ENCODE peak calls at places on chromosomes 7 and 10, in six cellular contexts. One of them, this sample, is unnamed.

GRCh38 chr7:2266911-2267310 is 24.9 kb downstream of the NUDT1 start:
- DNase-seq in H1: no peak
- DNase-seq in K562: no peak
- DNase-seq in GM12878: no peak
- DNase-seq in HL-60: no peak
- DNase-seq in SK-N-SH: no peak
- DNase-seq in this sample: no peak

GRCh38 chr7:50355817-50356178 is 51.3 kb downstream of the IKZF1 start:
- DNase-seq in GM12878: no peak
- DNase-seq in K562: peak; percentile 81
- DNase-seq in H1: no peak
- DNase-seq in HL-60: no peak
- DNase-seq in SK-N-SH: no peak
- DNase-seq in this sample: no peak

GRCh38 chr10:49220031-49220430 is 31.8 kb upstream of the TMEM273 start:
- DNase-seq in K562: no peak
- DNase-seq in HL-60: no peak
- DNase-seq in SK-N-SH: no peak
- DNase-seq in GM12878: no peak
- DNase-seq in H1: no peak
- DNase-seq in this sample: no peak

GRCh38 chr10:88027570-88027969 is 164.1 kb downstream of the PTEN start:
- DNase-seq in K562: no peak
- DNase-seq in GM12878: peak; percentile 37
- DNase-seq in SK-N-SH: no peak
- DNase-seq in HL-60: peak; percentile 83
- DNase-seq in H1: no peak
- DNase-seq in this sample: no peak

GRCh38 chr7:18393465-18394118 is 102.0 kb upstream of the HDAC9 start:
- DNase-seq in H1: no peak
- DNase-seq in K562: no peak
- DNase-seq in GM12878: no peak
- DNase-seq in HL-60: no peak
- DNase-seq in SK-N-SH: no peak
- DNase-seq in this sample: no peak

GRCh38 chr7:149093228-149093627 is 2.7 kb upstream of the ZNF786 start:
- DNase-seq in SK-N-SH: no peak
- DNase-seq in GM12878: no peak
- DNase-seq in K562: no peak
- DNase-seq in H1: no peak
- DNase-seq in HL-60: no peak
- DNase-seq in this sample: no peak

GRCh38 chr7:45923290-45923689 is 2.2 kb upstream of the IGFBP3 start:
- DNase-seq in HL-60: no peak
- DNase-seq in SK-N-SH: peak; percentile 78
- DNase-seq in GM12878: no peak
- DNase-seq in K562: peak; percentile 48
- DNase-seq in H1: no peak
- DNase-seq in this sample: peak; percentile 23

GRCh38 chr10:34397324-34397723 is 417.8 kb downstream of the PARD3 start:
- DNase-seq in GM12878: no peak
- DNase-seq in H1: no peak
- DNase-seq in SK-N-SH: no peak
- DNase-seq in K562: no peak
- DNase-seq in HL-60: no peak
- DNase-seq in this sample: no peak

GRCh38 chr10:13813540-13813939 is 226.8 kb downstream of the PRPF18 start:
- DNase-seq in GM12878: no peak
- DNase-seq in H1: no peak
- DNase-seq in HL-60: no peak
- DNase-seq in K562: no peak
- DNase-seq in SK-N-SH: no peak
- DNase-seq in this sample: no peak

GRCh38 chr10:13306103-13306502 is 6.2 kb upstream of the PHYH start:
- DNase-seq in K562: no peak
- DNase-seq in SK-N-SH: no peak
- DNase-seq in H1: no peak
- DNase-seq in HL-60: no peak
- DNase-seq in GM12878: no peak
- DNase-seq in this sample: no peak

GRCh38 chr7:76512941-76513816 is 2.8 kb downstream of the UPK3B start:
- DNase-seq in SK-N-SH: peak; percentile 87
- DNase-seq in K562: peak; percentile 75
- DNase-seq in HL-60: no peak
- DNase-seq in H1: no peak
- DNase-seq in GM12878: no peak
- DNase-seq in this sample: peak; percentile 54

GRCh38 chr7:150382123-150382843 is 3.2 kb downstream of the ZNF775 start:
- DNase-seq in H1: no peak
- DNase-seq in SK-N-SH: no peak
- DNase-seq in K562: no peak
- DNase-seq in HL-60: no peak
- DNase-seq in GM12878: no peak
- DNase-seq in this sample: no peak

GRCh38 chr10:113273877-113274829 is 278.7 kb upstream of the HABP2 start:
- DNase-seq in HL-60: no peak
- DNase-seq in H1: no peak
- DNase-seq in SK-N-SH: no peak
- DNase-seq in K562: no peak
- DNase-seq in GM12878: no peak
- DNase-seq in this sample: no peak

GRCh38 chr7:13989944-13990295 is 454 bp upstream of the ETV1 start:
- DNase-seq in HL-60: no peak
- DNase-seq in H1: no peak
- DNase-seq in SK-N-SH: no peak
- DNase-seq in K562: no peak
- DNase-seq in GM12878: no peak
- DNase-seq in this sample: no peak

GRCh38 chr10:108095932-108096925 is 931.7 kb upstream of the SORCS1 start:
- DNase-seq in H1: no peak
- DNase-seq in HL-60: no peak
- DNase-seq in SK-N-SH: no peak
- DNase-seq in K562: no peak
- DNase-seq in GM12878: no peak
- DNase-seq in this sample: no peak

GRCh38 chr7:101099969-101100781 is 14.9 kb downstream of the TRIM56 start:
- DNase-seq in SK-N-SH: peak; percentile 51
- DNase-seq in K562: peak; percentile 98
- DNase-seq in HL-60: peak; percentile 91
- DNase-seq in H1: peak; percentile 92
- DNase-seq in GM12878: no peak
- DNase-seq in this sample: peak; percentile 88

GRCh38 chr10:22633528-22633927 is 80.8 kb downstream of the PIP4K2A start:
- DNase-seq in GM12878: no peak
- DNase-seq in SK-N-SH: no peak
- DNase-seq in H1: no peak
- DNase-seq in K562: no peak
- DNase-seq in HL-60: no peak
- DNase-seq in this sample: no peak

GRCh38 chr7:2299131-2299829 is 15.0 kb downstream of the SNX8 start:
- DNase-seq in GM12878: peak; percentile 92
- DNase-seq in K562: peak; percentile 12
- DNase-seq in HL-60: no peak
- DNase-seq in SK-N-SH: no peak
- DNase-seq in H1: no peak
- DNase-seq in this sample: no peak

GRCh38 chr10:91969297-91969696 is 45.7 kb downstream of the BTAF1 start:
- DNase-seq in K562: no peak
- DNase-seq in GM12878: no peak
- DNase-seq in SK-N-SH: no peak
- DNase-seq in HL-60: no peak
- DNase-seq in H1: no peak
- DNase-seq in this sample: no peak

GRCh38 chr7:127251458-127252379 is 1.0 kb downstream of the GRM8 start:
- DNase-seq in SK-N-SH: peak; percentile 70
- DNase-seq in HL-60: no peak
- DNase-seq in K562: no peak
- DNase-seq in H1: no peak
- DNase-seq in GM12878: no peak
- DNase-seq in this sample: no peak

GRCh38 chr7:76142861-76143260 is 58.8 kb upstream of the SRRM3 start:
- DNase-seq in GM12878: no peak
- DNase-seq in SK-N-SH: no peak
- DNase-seq in HL-60: no peak
- DNase-seq in K562: no peak
- DNase-seq in H1: no peak
- DNase-seq in this sample: no peak

GRCh38 chr10:30368065-30368718 is 19.1 kb upstream of the MTPAP start:
- DNase-seq in GM12878: no peak
- DNase-seq in H1: no peak
- DNase-seq in SK-N-SH: no peak
- DNase-seq in K562: no peak
- DNase-seq in HL-60: no peak
- DNase-seq in this sample: no peak

GRCh38 chr10:106615081-106615480 is 549.4 kb downstream of the SORCS1 start:
- DNase-seq in GM12878: no peak
- DNase-seq in K562: no peak
- DNase-seq in HL-60: no peak
- DNase-seq in H1: no peak
- DNase-seq in SK-N-SH: no peak
- DNase-seq in this sample: no peak

GRCh38 chr7:152089183-152089582 is 63.7 kb downstream of the GALNT11 start:
- DNase-seq in H1: no peak
- DNase-seq in GM12878: no peak
- DNase-seq in HL-60: no peak
- DNase-seq in SK-N-SH: no peak
- DNase-seq in K562: no peak
- DNase-seq in this sample: no peak

GRCh38 chr7:152090739-152091138 is 65.3 kb downstream of the GALNT11 start:
- DNase-seq in H1: no peak
- DNase-seq in GM12878: no peak
- DNase-seq in SK-N-SH: no peak
- DNase-seq in HL-60: no peak
- DNase-seq in K562: no peak
- DNase-seq in this sample: no peak

GRCh38 chr7:152097330-152097729 is 71.9 kb downstream of the GALNT11 start:
- DNase-seq in SK-N-SH: no peak
- DNase-seq in HL-60: no peak
- DNase-seq in GM12878: no peak
- DNase-seq in H1: no peak
- DNase-seq in K562: no peak
- DNase-seq in this sample: no peak

GRCh38 chr7:152095771-152096170 is 70.3 kb downstream of the GALNT11 start:
- DNase-seq in HL-60: no peak
- DNase-seq in K562: no peak
- DNase-seq in H1: no peak
- DNase-seq in GM12878: no peak
- DNase-seq in SK-N-SH: no peak
- DNase-seq in this sample: no peak

DNA sequence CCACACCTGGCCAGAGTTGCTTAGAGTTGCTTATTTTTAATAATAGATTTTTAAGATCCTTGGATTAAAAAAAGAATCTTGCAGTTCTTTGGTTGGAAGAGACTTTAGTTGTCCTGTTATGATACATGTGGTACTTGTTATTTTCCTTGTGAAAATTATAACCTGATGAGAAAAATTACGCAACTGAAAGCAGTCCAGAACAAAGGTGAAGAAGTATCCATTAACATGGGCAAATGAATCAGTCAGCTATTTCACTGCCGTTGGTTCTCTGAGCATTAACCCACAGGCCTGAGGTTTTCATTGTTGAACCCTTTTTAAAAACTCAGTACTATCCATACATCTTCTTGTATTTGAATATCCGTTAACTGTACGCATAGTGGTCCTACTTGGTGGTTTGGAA is 68.2 kb downstream of the GALNT11 start:
- DNase-seq in GM12878: no peak
- DNase-seq in SK-N-SH: no peak
- DNase-seq in K562: no peak
- DNase-seq in H1: no peak
- DNase-seq in HL-60: no peak
- DNase-seq in this sample: no peak
- TF ChIP-seq GABPA in GM12878: no peak
- TF ChIP-seq GABPA in SK-N-SH: no peak
- TF ChIP-seq GABPA in K562: no peak
- TF ChIP-seq GABPA in H1: no peak
- TF ChIP-seq GABPA in HL-60: no peak
- TF ChIP-seq GABPA in this sample: no peak

GRCh38 chr10:123140983-123141390 is 5.2 kb downstream of the HMX3 start:
- DNase-seq in GM12878: no peak
- DNase-seq in H1: no peak
- DNase-seq in K562: no peak
- DNase-seq in HL-60: no peak
- DNase-seq in SK-N-SH: no peak
- DNase-seq in this sample: no peak

GRCh38 chr10:123141791-123142700 is 5.9 kb upstream of the HMX2 start:
- DNase-seq in K562: no peak
- DNase-seq in HL-60: no peak
- DNase-seq in GM12878: no peak
- DNase-seq in H1: no peak
- DNase-seq in SK-N-SH: no peak
- DNase-seq in this sample: no peak

GRCh38 chr10:123139165-123139520 is 3.4 kb downstream of the HMX3 start:
- DNase-seq in HL-60: no peak
- DNase-seq in H1: no peak
- DNase-seq in GM12878: no peak
- DNase-seq in SK-N-SH: no peak
- DNase-seq in K562: no peak
- DNase-seq in this sample: no peak

GRCh38 chr10:123139521-123140163 is 3.9 kb downstream of the HMX3 start:
- DNase-seq in H1: no peak
- DNase-seq in SK-N-SH: no peak
- DNase-seq in K562: peak; percentile 16
- DNase-seq in HL-60: no peak
- DNase-seq in GM12878: no peak
- DNase-seq in this sample: peak; percentile 93

GRCh38 chr10:123140164-123140982 is 4.6 kb downstream of the HMX3 start:
- DNase-seq in HL-60: no peak
- DNase-seq in GM12878: no peak
- DNase-seq in SK-N-SH: peak; percentile 50
- DNase-seq in K562: no peak
- DNase-seq in H1: no peak
- DNase-seq in this sample: no peak
- TF ChIP-seq GABPA in HL-60: no peak
- TF ChIP-seq GABPA in GM12878: no peak
- TF ChIP-seq GABPA in SK-N-SH: no peak
- TF ChIP-seq GABPA in K562: no peak
- TF ChIP-seq GABPA in H1: no peak
- TF ChIP-seq GABPA in this sample: peak; percentile 12

DNA sequence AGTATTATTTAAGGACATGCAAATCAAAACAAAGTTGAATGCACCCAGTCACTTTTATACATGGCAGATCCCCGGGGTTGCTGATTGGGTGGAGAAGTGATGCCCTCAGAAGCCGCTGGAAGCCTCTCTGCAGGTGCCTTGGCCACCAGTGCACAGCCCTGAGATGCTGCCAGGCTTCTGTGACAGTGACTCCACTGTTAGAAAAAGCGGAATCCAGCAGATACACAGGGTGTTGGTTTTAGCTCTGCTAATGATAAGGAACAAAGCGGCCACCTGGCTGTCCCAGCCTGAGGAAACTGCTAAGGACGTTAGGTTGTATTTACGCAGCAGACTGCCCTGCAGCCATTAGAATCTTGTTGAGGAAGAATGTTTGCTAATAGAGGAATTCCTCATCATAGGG is 47.5 kb downstream of the JAKMIP3 start:
- DNase-seq in HL-60: no peak
- DNase-seq in K562: no peak
- DNase-seq in H1: no peak
- DNase-seq in SK-N-SH: no peak
- DNase-seq in GM12878: no peak
- DNase-seq in this sample: no peak
- TF ChIP-seq GABPA in HL-60: no peak
- TF ChIP-seq GABPA in K562: no peak
- TF ChIP-seq GABPA in H1: no peak
- TF ChIP-seq GABPA in SK-N-SH: no peak
- TF ChIP-seq GABPA in GM12878: no peak
- TF ChIP-seq GABPA in this sample: no peak

GRCh38 chr10:104622598-104623209 is 18.4 kb upstream of the SORCS3 start:
- DNase-seq in H1: no peak
- DNase-seq in GM12878: no peak
- DNase-seq in SK-N-SH: peak; percentile 62
- DNase-seq in K562: peak; percentile 13
- DNase-seq in HL-60: peak; percentile 5
- DNase-seq in this sample: peak; percentile 16
- TF ChIP-seq GABPA in H1: no peak
- TF ChIP-seq GABPA in GM12878: no peak
- TF ChIP-seq GABPA in SK-N-SH: no peak
- TF ChIP-seq GABPA in K562: no peak
- TF ChIP-seq GABPA in HL-60: no peak
- TF ChIP-seq GABPA in this sample: no peak

This sample was measured in HepG2.